ENCODE peak calls at places on chromosomes 11 and 22, in five cellular contexts. V, X, L, M and C are unnamed samples.

GRCh38 chr22:35539910-35540599 is 576 bp upstream of the RASD2 start:
- DNase-seq in V (no peak), X (peak), L (no peak), M (peak), C (no peak)

GRCh38 chr11:63768232-63769043 is at the start of gene ZFTA:
- DNase-seq in V (no peak), X (no peak), L (no peak), M (peak), C (no peak)

GRCh38 chr11:12119502-12119901 is 9.1 kb downstream of the MICAL2 start:
- DNase-seq in V (no peak), X (no peak), L (no peak), M (no peak), C (no peak)

GRCh38 chr11:79617561-79617960 is 176.7 kb upstream of the TENM4 start:
- DNase-seq in V (no peak), X (no peak), L (peak), M (no peak), C (no peak)

GRCh38 chr11:61480936-61481335 is 27.6 kb upstream of the LRRC10B start:
- DNase-seq in V (no peak), X (no peak), L (no peak), M (peak), C (no peak)

GRCh38 chr11:78655561-78655960 is 80.9 kb upstream of the NARS2 start:
- DNase-seq in V (no peak), X (no peak), L (no peak), M (no peak), C (no peak)

GRCh38 chr11:112504056-112504455 is 243.4 kb upstream of the PLET1 start:
- DNase-seq in V (no peak), X (no peak), L (peak), M (no peak), C (no peak)

GRCh38 chr11:69272055-69272454 is 21.9 kb upstream of the MYEOV start:
- DNase-seq in V (no peak), X (no peak), L (no peak), M (no peak), C (no peak)

GRCh38 chr11:69958308-69958707 is 119.8 kb upstream of the ANO1 start:
- DNase-seq in V (no peak), X (no peak), L (no peak), M (no peak), C (no peak)

GRCh38 chr22:40289991-40290459 is 56.3 kb upstream of the ADSL start:
- DNase-seq in V (no peak), X (peak), L (no peak), M (no peak), C (peak)

GRCh38 chr11:120904116-120904515 is 119.8 kb upstream of the TBCEL start:
- DNase-seq in V (no peak), X (no peak), L (peak), M (no peak), C (no peak)

GRCh38 chr11:26777276-26777939 is 55.5 kb upstream of the SLC5A12 start:
- DNase-seq in V (no peak), X (no peak), L (no peak), M (no peak), C (no peak)

GRCh38 chr22:38115423-38116205 is 5.1 kb upstream of the BAIAP2L2 start:
- DNase-seq in V (no peak), X (no peak), L (no peak), M (no peak), C (no peak)

GRCh38 chr11:85118151-85118550 is 509.0 kb downstream of the DLG2 start:
- DNase-seq in V (no peak), X (no peak), L (no peak), M (peak), C (no peak)

GRCh38 chr11:108775324-108775723 is 110.5 kb downstream of the DDX10 start:
- DNase-seq in V (no peak), X (no peak), L (peak), M (no peak), C (no peak)

GRCh38 chr22:42684462-42685195 is 35.4 kb upstream of the CYB5R3 start:
- DNase-seq in V (peak), X (no peak), L (no peak), M (no peak), C (no peak)

GRCh38 chr11:128726464-128727139 is 32.7 kb downstream of the FLI1 start:
- DNase-seq in V (no peak), X (peak), L (no peak), M (no peak), C (no peak)

GRCh38 chr11:126484266-126484665 is 128.8 kb downstream of the ST3GAL4 start:
- DNase-seq in V (no peak), X (no peak), L (peak), M (no peak), C (no peak)

GRCh38 chr22:37331034-37331428 is 48.7 kb downstream of the CYTH4 start:
- DNase-seq in V (no peak), X (no peak), L (peak), M (no peak), C (no peak)

GRCh38 chr11:132056689-132057088 is 686.3 kb downstream of the NTM start:
- DNase-seq in V (no peak), X (no peak), L (no peak), M (no peak), C (no peak)

GRCh38 chr11:61293869-61294716 is 1.0 kb downstream of the VWCE start:
- DNase-seq in V (peak), X (peak), L (peak), M (peak), C (no peak)

GRCh38 chr11:34345991-34346480 is 11.8 kb downstream of the ABTB2 start:
- DNase-seq in V (no peak), X (no peak), L (no peak), M (no peak), C (no peak)

GRCh38 chr11:87125257-87125656 is 87.5 kb downstream of the TMEM135 start:
- DNase-seq in V (no peak), X (no peak), L (peak), M (no peak), C (no peak)

GRCh38 chr11:21814169-21814568 is 378.7 kb upstream of the ANO5 start:
- DNase-seq in V (no peak), X (no peak), L (peak), M (no peak), C (no peak)

GRCh38 chr22:42268852-42269406 is 1.5 kb downstream of the TCF20 start:
- DNase-seq in V (no peak), X (no peak), L (no peak), M (no peak), C (no peak)

GRCh38 chr11:111937859-111938258 is 716 bp downstream of the DIXDC1 start:
- DNase-seq in V (no peak), X (no peak), L (no peak), M (no peak), C (no peak)

GRCh38 chr22:37999236-37999635 is 14.9 kb upstream of the SOX10 start:
- DNase-seq in V (no peak), X (no peak), L (peak), M (no peak), C (no peak)

GRCh38 chr11:75562836-75563484 is 907 bp downstream of the SERPINH1 start:
- DNase-seq in V (no peak), X (no peak), L (peak), M (peak), C (no peak)

GRCh38 chr22:28741200-28741757 is 341 bp downstream of the CHEK2 start:
- DNase-seq in V (no peak), X (no peak), L (no peak), M (peak), C (no peak)

DNA sequence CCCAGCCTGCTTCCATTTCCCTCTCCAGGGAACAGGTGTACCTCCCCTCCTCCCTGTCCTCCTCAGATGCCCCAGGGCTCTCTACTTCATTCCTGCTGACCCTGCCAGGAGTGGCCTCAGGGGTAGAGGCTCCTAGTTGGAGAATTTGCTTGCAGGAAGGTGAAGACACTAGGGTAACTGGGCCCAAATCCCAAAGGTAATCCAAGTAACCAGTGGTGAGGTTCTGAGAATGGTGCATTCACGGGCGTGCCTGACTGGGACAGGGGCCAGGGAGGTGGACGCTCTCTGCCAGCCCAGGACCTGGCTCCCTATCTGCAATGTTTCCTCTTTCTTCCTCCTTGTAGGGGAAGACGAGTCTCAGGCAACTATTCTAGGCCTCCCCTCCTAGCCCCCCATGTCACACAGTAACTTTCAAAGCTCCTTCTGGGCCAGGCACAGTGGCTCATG is 2.9 kb downstream of the SLC35C1 start:
- DNase-seq in V (no peak), X (no peak), L (no peak), M (no peak), C (no peak)
- H3K4me3 ChIP-seq in V (no peak), X (no peak), L (no peak), M (no peak), C (no peak)

DNA sequence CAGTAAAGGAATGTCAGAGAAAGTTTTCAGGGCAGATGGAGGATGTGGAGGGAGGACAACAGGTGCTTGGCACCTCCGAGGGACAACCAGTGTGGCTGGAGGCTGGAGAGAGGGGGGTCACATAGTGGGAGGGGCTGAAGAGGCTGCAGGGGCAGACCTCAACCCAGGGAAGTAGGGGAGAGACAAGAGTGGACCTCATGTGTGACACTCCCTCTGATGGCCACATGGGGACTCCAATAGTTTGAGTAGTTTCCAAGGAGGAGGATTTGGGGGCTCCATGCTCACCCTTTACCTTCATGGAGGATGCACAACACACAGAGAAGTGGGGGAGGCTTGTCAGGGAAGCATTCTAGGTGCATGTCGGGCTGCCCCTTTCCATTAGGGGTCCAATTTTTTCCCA is 35.1 kb upstream of the ASPHD2 start:
- DNase-seq in V (no peak), X (no peak), L (no peak), M (no peak), C (no peak)
- TF ChIP-seq CTCF in V (no peak), X (no peak), L (no peak), M (peak), C (peak)

GRCh38 chr11:96486890-96487633 is 97.2 kb downstream of the JRKL start:
- DNase-seq in V (no peak), X (no peak), L (peak), M (peak), C (no peak)
- H3K4me3 ChIP-seq in V (no peak), X (no peak), L (peak), M (no peak), C (no peak)

DNA sequence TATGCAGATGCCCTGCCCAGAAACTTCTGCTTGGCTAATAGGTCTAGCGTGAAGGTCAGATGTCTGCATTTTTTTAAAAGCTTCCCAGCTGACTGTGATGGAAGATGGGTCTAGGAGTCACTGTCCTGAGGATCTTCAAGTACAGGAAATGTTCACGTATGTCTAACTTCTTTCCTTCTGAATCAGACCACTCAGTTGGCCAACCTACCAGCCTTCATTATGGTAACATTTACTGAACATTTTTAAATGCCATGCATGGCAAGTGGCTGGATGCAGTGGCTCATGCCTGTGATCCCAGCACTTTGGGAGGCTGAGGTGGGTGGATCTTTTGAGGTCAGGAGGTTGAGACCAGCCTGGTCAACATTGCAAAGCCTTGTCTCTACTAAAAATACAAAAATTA is 1.1 kb upstream of the PRG2 start:
- DNase-seq in V (no peak), X (no peak), L (no peak), M (no peak), C (no peak)
- TF ChIP-seq CTCF in V (no peak), X (no peak), L (no peak), M (no peak), C (no peak)

GRCh38 chr22:49964493-49965290 is 4.1 kb downstream of the PIM3 start:
- DNase-seq in V (no peak), X (no peak), L (no peak), M (peak), C (no peak)

GRCh38 chr22:49964136-49964492 is 3.5 kb downstream of the PIM3 start:
- DNase-seq in V (no peak), X (no peak), L (no peak), M (no peak), C (no peak)

GRCh38 chr22:49962012-49962750 is 1.6 kb downstream of the PIM3 start:
- DNase-seq in V (peak), X (peak), L (peak), M (peak), C (no peak)

GRCh38 chr22:49962751-49963646 is 2.4 kb downstream of the PIM3 start:
- DNase-seq in V (no peak), X (no peak), L (no peak), M (no peak), C (no peak)

GRCh38 chr22:49963647-49964026 is 3.1 kb downstream of the PIM3 start:
- DNase-seq in V (no peak), X (no peak), L (no peak), M (no peak), C (no peak)
- H3K4me3 ChIP-seq in V (peak), X (no peak), L (peak), M (no peak), C (peak)

DNA sequence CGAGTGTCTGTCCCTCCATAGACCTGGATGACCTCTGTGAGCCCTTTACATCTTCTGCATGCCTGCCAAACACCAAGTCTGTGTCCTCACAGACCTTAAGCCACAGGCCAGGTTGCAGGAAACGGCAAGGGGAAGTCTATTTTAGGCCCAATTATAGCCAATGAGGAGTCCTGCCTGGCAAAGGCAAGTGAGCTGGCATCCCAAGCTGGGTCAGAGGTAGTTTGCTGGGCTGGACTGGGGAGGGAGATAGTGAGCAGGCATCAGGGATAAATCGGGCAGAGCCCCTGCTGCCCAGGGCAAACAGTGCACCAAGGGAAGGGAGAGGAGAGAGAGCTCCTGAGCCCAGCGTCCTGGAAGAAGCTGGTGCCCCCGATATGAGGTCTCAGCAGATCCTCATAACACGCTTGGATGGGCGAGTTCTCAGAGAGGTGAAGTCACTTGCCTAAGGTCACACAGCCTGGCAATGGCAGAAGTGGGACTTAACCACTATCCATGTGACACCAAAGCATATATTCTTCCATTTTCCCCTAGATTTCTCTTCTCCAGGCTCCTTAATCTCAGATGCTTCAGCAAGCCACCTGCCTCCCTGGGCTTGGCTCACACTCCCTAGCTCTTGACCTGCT is 3.7 kb upstream of the RELT start:
- DNase-seq in V (no peak), X (peak), L (peak), M (no peak), C (no peak)
- TF ChIP-seq CTCF in V (no peak), X (peak), L (peak), M (peak), C (no peak)

DNA sequence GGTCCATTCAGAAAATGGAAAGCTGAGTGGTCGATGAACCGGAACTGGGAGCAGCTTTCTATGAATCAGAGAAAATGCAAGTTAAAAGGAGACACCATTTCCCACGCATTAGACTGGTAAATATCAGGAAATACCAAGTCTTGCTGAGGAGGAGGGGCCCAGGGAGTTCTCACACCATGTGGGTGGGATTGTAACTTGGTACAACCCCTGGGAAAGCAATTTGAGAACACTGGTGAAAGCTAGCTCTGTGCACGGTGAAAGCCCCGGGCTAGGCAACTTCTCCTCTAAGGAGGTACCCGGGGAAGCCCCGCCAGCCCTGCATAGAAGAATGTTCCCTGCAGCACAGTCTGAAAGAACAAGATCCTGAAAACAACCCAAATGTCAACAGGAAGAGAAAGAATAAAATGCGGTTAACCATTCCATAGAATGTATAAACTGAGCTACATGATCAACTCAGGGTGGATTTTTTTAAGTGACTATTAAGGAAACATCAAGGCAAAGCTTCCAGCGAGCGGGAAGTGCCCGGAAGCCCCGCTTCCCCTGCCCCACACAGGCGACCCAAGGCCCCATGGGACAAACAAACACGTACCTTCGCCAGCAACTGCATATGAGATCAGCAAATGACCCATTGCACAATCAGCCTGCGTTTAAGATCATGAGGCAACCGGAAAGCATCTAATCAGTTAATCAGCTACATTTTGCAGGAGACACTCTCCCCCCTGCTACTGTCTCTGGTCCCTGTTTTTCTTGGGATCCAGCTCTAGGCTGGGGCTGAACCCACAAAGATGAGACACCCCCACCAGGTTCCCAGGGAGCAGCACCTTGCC is 11.3 kb downstream of the SHANK2 start:
- DNase-seq in V (peak), X (peak), L (peak), M (no peak), C (peak)
- H3K4me3 ChIP-seq in V (no peak), X (no peak), L (no peak), M (no peak), C (no peak)

GRCh38 chr11:77400775-77401469 is 73.0 kb downstream of the PAK1 start:
- DNase-seq in V (no peak), X (no peak), L (no peak), M (no peak), C (no peak)
- TF ChIP-seq CTCF in V (no peak), X (no peak), L (no peak), M (no peak), C (no peak)

GRCh38 chr11:10666976-10667892 is 26.3 kb downstream of the IRAG1 start:
- DNase-seq in V (no peak), X (no peak), L (no peak), M (no peak), C (no peak)
- H3K4me3 ChIP-seq in V (no peak), X (no peak), L (no peak), M (no peak), C (no peak)